ENCODE peak calls at places on chromosomes 13 and 19, in eight cellular contexts. J, H, F, Y, S, G, I and K are unnamed samples.

GRCh38 chr13:91193358-91193757 is 154.1 kb upstream of the MIR17HG start:
- DNase-seq in J (no peak), H (no peak), F (no peak), Y (no peak), S (no peak), G (no peak), I (no peak), K (no peak)

GRCh38 chr19:18842166-18842565 is 10.4 kb downstream of the UPF1 start:
- DNase-seq in J (no peak), H (no peak), F (no peak), Y (no peak), S (no peak), G (no peak), I (no peak), K (no peak)

GRCh38 chr13:27967203-27967735 is 1.8 kb downstream of the CDX2 start:
- DNase-seq in J (no peak), H (no peak), F (no peak), Y (no peak), S (no peak), G (no peak), I (no peak), K (no peak)

GRCh38 chr19:36058481-36059179 is 3.9 kb downstream of the WDR62 start:
- DNase-seq in J (no peak), H (no peak), F (no peak), Y (no peak), S (no peak), G (no peak), I (no peak), K (no peak)

GRCh38 chr19:20164456-20164855 is 2.6 kb upstream of the ZNF486 start:
- DNase-seq in J (no peak), H (no peak), F (no peak), Y (no peak), S (no peak), G (no peak), I (no peak), K (no peak)

GRCh38 chr13:37443538-37443937 is 155.0 kb downstream of the POSTN start:
- DNase-seq in J (no peak), H (peak; percentile 87), F (no peak), Y (no peak), S (peak; percentile 64), G (no peak), I (no peak), K (peak; percentile 95)

GRCh38 chr13:80340643-80341097 is 256 bp downstream of the SPRY2 start:
- DNase-seq in J (no peak), H (peak; percentile 79), F (no peak), Y (no peak), S (peak; percentile 73), G (no peak), I (no peak), K (peak; percentile 70)

GRCh38 chr19:40718774-40719391 is 2.0 kb downstream of the ITPKC start:
- DNase-seq in J (peak; percentile 83), H (peak; percentile 67), F (peak; percentile 46), Y (no peak), S (peak; percentile 44), G (peak; percentile 88), I (peak; percentile 71), K (peak; percentile 93)

GRCh38 chr13:39954476-39954875 is 299.0 kb downstream of the COG6 start:
- DNase-seq in J (no peak), H (no peak), F (no peak), Y (no peak), S (no peak), G (no peak), I (no peak), K (no peak)

GRCh38 chr19:43641333-43641732 is 1.7 kb upstream of the CADM4 start:
- DNase-seq in J (no peak), H (no peak), F (no peak), Y (no peak), S (no peak), G (no peak), I (no peak), K (no peak)

GRCh38 chr13:46342538-46342937 is 44.5 kb downstream of the RUBCNL start:
- DNase-seq in J (no peak), H (no peak), F (no peak), Y (no peak), S (no peak), G (no peak), I (no peak), K (no peak)
- TF ChIP-seq CTCF in J (no peak), H (no peak), F (no peak), Y (no peak), S (no peak), G (no peak), I (no peak), K (peak; percentile 20)

GRCh38 chr19:12656899-12657571 is 9.5 kb downstream of the MAN2B1 start:
- DNase-seq in J (no peak), H (no peak), F (no peak), Y (no peak), S (no peak), G (no peak), I (peak; percentile 23), K (no peak)
- H3K4me3 ChIP-seq in J (no peak overlapping the region), H (no peak overlapping the region), F (no peak overlapping the region), Y (no peak overlapping the region), S (no peak overlapping the region), G (no peak overlapping the region), I (no peak overlapping the region), K (no peak overlapping the region)

GRCh38 chr19:42150353-42150752 is 18.1 kb upstream of the POU2F2 start:
- DNase-seq in J (no peak), H (no peak), F (no peak), Y (no peak), S (no peak), G (no peak), I (no peak), K (no peak)
- TF ChIP-seq CTCF in J (no peak), H (no peak), F (no peak), Y (no peak), S (no peak), G (no peak), I (no peak), K (no peak)

GRCh38 chr19:23002690-23003422 is at the start of gene ZNF728:
- DNase-seq in J (no peak), H (peak; percentile 0), F (no peak), Y (peak; percentile 22), S (no peak), G (peak; percentile 85), I (peak; percentile 48), K (no peak)
- H3K4me3 ChIP-seq in J (no peak within 1 kb of the TSS), H (no peak within 1 kb of the TSS), F (no peak within 1 kb of the TSS), Y (no peak within 1 kb of the TSS), S (no peak within 1 kb of the TSS), G (peak within 1 kb of the TSS; percentile 55), I (peak within 1 kb of the TSS; percentile 22), K (no peak within 1 kb of the TSS)

GRCh38 chr19:15453091-15453498 is 3.3 kb upstream of the WIZ start:
- DNase-seq in J (no peak), H (no peak), F (peak; percentile 64), Y (no peak), S (no peak), G (no peak), I (no peak), K (no peak)
- TF ChIP-seq CTCF in J (no peak), H (peak; percentile 20), F (peak; percentile 37), Y (no peak), S (peak; percentile 27), G (peak; percentile 49), I (no peak), K (no peak)

GRCh38 chr13:31200636-31200970 is 828 bp downstream of the B3GLCT start:
- DNase-seq in J (peak; percentile 50), H (no peak), F (peak; percentile 69), Y (peak; percentile 76), S (no peak), G (peak; percentile 75), I (peak; percentile 48), K (no peak)
- H3K4me3 ChIP-seq in J (peak overlapping the region; percentile 71), H (peak overlapping the region; percentile 67), F (peak overlapping the region; percentile 81), Y (peak overlapping the region; percentile 72), S (peak overlapping the region; percentile 77), G (peak overlapping the region; percentile 66), I (peak overlapping the region; percentile 63), K (peak overlapping the region; percentile 57)